ENCODE peak calls at places on chromosome 2, in ten cellular contexts. U, J, O, L, M, A, C, P, Q and R are unnamed samples.

GRCh38 chr2:238425979-238426567 is 654 bp upstream of the ASB1 start:
- DNase-seq in A (no peak), O (peak), M (peak), P (peak), L (no peak), Q (no peak), C (no peak), U (no peak), J (peak), R (no peak)

GRCh38 chr2:70994055-70994444 is 623 bp downstream of the TEX261 start:
- DNase-seq in L (no peak), J (no peak), U (no peak), M (peak), C (no peak), P (no peak), A (no peak), Q (no peak), O (no peak), R (no peak)

GRCh38 chr2:33275689-33276444 is 200.6 kb upstream of the RASGRP3 start:
- DNase-seq in A (peak), M (peak), J (peak), Q (no peak), U (peak), P (no peak), O (peak), L (no peak), C (no peak), R (no peak)

GRCh38 chr2:17164550-17164949 is 353.7 kb downstream of the RAD51AP2 start:
- DNase-seq in O (no peak), A (no peak), M (no peak), J (no peak), U (no peak), C (no peak), L (no peak), Q (no peak), P (no peak), R (no peak)

GRCh38 chr2:192230864-192231453 is 36.2 kb upstream of the TMEFF2 start:
- DNase-seq in M (peak), Q (no peak), L (no peak), P (no peak), J (peak), U (no peak), C (no peak), A (no peak), O (no peak), R (no peak)

GRCh38 chr2:122927710-122928249 is 1097.3 kb upstream of the CNTNAP5 start:
- DNase-seq in L (no peak), U (no peak), J (no peak), M (no peak), C (no peak), Q (no peak), O (no peak), P (no peak), A (no peak), R (no peak)

GRCh38 chr2:33377048-33377447 is 99.4 kb upstream of the RASGRP3 start:
- DNase-seq in U (no peak), C (no peak), Q (no peak), L (no peak), J (no peak), O (peak), M (peak), A (peak), P (no peak), R (no peak)

GRCh38 chr2:126674075-126674744 is 18.3 kb downstream of the GYPC start:
- DNase-seq in L (no peak), U (no peak), A (no peak), P (no peak), O (no peak), C (no peak), M (no peak), J (no peak), Q (no peak), R (no peak)